ENCODE peak calls at places on chromosomes 11 and 22, in four cellular contexts. X is spleen, B is suprapubic skin, S is stomach. T is an unnamed sample. For H3K4me1, the result is how much of the 10 kb centered on the place peaks cover.

GRCh38 chr11:34451053-34451452 is 12.3 kb downstream of the CAT start:
- DNase-seq in X (no peak), B (no peak), S (no peak), T (no peak)

GRCh38 chr22:36727927-36728488 is 24.5 kb upstream of the CACNG2 start:
- DNase-seq in S (no peak), X (no peak), B (no peak), T (no peak)

GRCh38 chr11:10407055-10407454 is 48.0 kb upstream of the AMPD3 start:
- DNase-seq in S (no peak), B (no peak), X (no peak), T (no peak)

GRCh38 chr11:116653206-116653605 is 119.6 kb downstream of the BUD13 start:
- DNase-seq in B (no peak), S (no peak), X (no peak), T (no peak)

GRCh38 chr11:15106201-15106965 is 8.3 kb upstream of the INSC start:
- DNase-seq in S (no peak), X (no peak), B (no peak), T (no peak)

GRCh38 chr11:117179048-117179999 is 781 bp downstream of the SIDT2 start:
- DNase-seq in S (peak), X (peak), B (peak), T (peak)

GRCh38 chr22:48405741-48406140 is 1421.9 kb downstream of the BRD1 start:
- DNase-seq in S (no peak), B (no peak), X (no peak), T (no peak)

GRCh38 chr11:56624661-56625110 is 10.0 kb upstream of the OR5M1 start:
- DNase-seq in X (no peak), B (no peak), S (no peak), T (no peak)

GRCh38 chr11:105665281-105665680 is 55.4 kb downstream of the GRIA4 start:
- DNase-seq in X (no peak), S (no peak), B (no peak), T (no peak)

GRCh38 chr11:74696488-74696887 is 34.7 kb downstream of the CHRDL2 start:
- DNase-seq in X (no peak), B (no peak), S (no peak), T (no peak)

GRCh38 chr11:59173964-59174663 is 2.2 kb downstream of the DTX4 start:
- DNase-seq in X (no peak), B (no peak), S (peak), T (peak)

GRCh38 chr11:110907629-110908028 is 195.4 kb upstream of the ARHGAP20 start:
- DNase-seq in X (no peak), S (peak), B (no peak), T (peak)

GRCh38 chr11:18524248-18524647 is 2.5 kb downstream of the TSG101 start:
- DNase-seq in S (no peak), X (no peak), B (no peak), T (no peak)

GRCh38 chr11:76626921-76627391 is 43.6 kb downstream of the LRRC32 start:
- DNase-seq in B (no peak), S (no peak), X (no peak), T (no peak)

GRCh38 chr11:86469491-86470388 is 95.1 kb downstream of the CCDC81 start:
- DNase-seq in S (no peak), X (no peak), B (no peak), T (no peak)

GRCh38 chr11:111776398-111777093 is 10.4 kb upstream of the PPP2R1B start:
- DNase-seq in S (no peak), X (no peak), B (no peak), T (no peak)

GRCh38 chr11:70558651-70559050 is 160.3 kb downstream of the CTTN start:
- DNase-seq in S (no peak), X (no peak), B (no peak), T (no peak)

GRCh38 chr11:106172389-106172991 is 95.0 kb downstream of the AASDHPPT start:
- DNase-seq in B (no peak), X (no peak), S (no peak), T (no peak)

GRCh38 chr22:45065726-45066125 is 55.9 kb upstream of the PHF21B start:
- DNase-seq in S (no peak), B (no peak), X (no peak), T (no peak)

GRCh38 chr11:72787262-72788104 is 6.4 kb downstream of the STARD10 start:
- DNase-seq in X (peak), S (no peak), B (no peak), T (no peak)

GRCh38 chr11:44610556-44610955 is 45.1 kb downstream of the CD82 start:
- DNase-seq in S (no peak), B (no peak), X (no peak), T (no peak)
- H3K4me3 ChIP-seq in S (no peak), B (no peak), X (no peak), T (no peak)

GRCh38 chr11:46712874-46713576 is 6.0 kb upstream of the F2 start:
- DNase-seq in B (no peak), X (no peak), S (no peak), T (no peak)
- H3K4me1 ChIP-seq in B (under half), X (under half), S (under half), T (under half)

GRCh38 chr11:95081010-95081409 is 8.6 kb upstream of the ENDOD1 start:
- DNase-seq in S (no peak), X (no peak), B (no peak), T (no peak)

GRCh38 chr11:95078526-95078925 is 11.1 kb upstream of the ENDOD1 start:
- DNase-seq in X (no peak), S (no peak), B (no peak), T (no peak)

GRCh38 chr11:95074806-95075563 is 8.3 kb downstream of the SRSF8 start:
- DNase-seq in S (peak), X (peak), B (peak), T (no peak)

GRCh38 chr11:95072948-95073347 is 6.2 kb downstream of the SRSF8 start:
- DNase-seq in X (no peak), S (no peak), B (no peak), T (no peak)

GRCh38 chr11:95076416-95076815 is 9.7 kb downstream of the SRSF8 start:
- DNase-seq in S (peak), B (no peak), X (no peak), T (no peak)
- H3K4me3 ChIP-seq in S (no peak), B (no peak), X (no peak), T (no peak)

GRCh38 chr22:30926706-30927105 is 41.9 kb downstream of the MORC2 start:
- DNase-seq in S (no peak), X (no peak), B (no peak), T (no peak)

GRCh38 chr22:30928401-30928800 is 40.2 kb downstream of the MORC2 start:
- DNase-seq in B (no peak), S (no peak), X (no peak), T (no peak)

GRCh38 chr22:30923168-30923900 is 45.2 kb downstream of the MORC2 start:
- DNase-seq in B (no peak), S (no peak), X (no peak), T (no peak)

GRCh38 chr22:30927806-30928205 is 40.8 kb downstream of the MORC2 start:
- DNase-seq in X (no peak), B (no peak), S (no peak), T (no peak)

GRCh38 chr22:30925667-30926066 is 42.9 kb downstream of the MORC2 start:
- DNase-seq in X (no peak), S (no peak), B (no peak), T (no peak)
- H3K4me1 ChIP-seq in X (under half), S (under half), B (under half), T (under half)

GRCh38 chr11:8786933-8787332 is 104.3 kb downstream of the RPL27A start:
- DNase-seq in S (no peak), B (no peak), X (no peak), T (no peak)
- H3K4me3 ChIP-seq in S (no peak), B (no peak), X (no peak), T (no peak)